ENCODE peak calls at places on chromosomes 3 and 15, in five cellular contexts. One of them, this sample, is unnamed.

GRCh38 chr3:151426337-151426648 is 34.6 kb downstream of the IGSF10 start:
- ATAC-seq in HepG2: peak; percentile 71
- ATAC-seq in upper lobe of left lung: no peak
- ATAC-seq in GM12878: peak; percentile 88
- ATAC-seq in K562: peak; percentile 72
- ATAC-seq in this sample: no peak

GRCh38 chr15:36769110-36769509 is 189.7 kb downstream of the CDIN1 start:
- ATAC-seq in HepG2: no peak
- ATAC-seq in upper lobe of left lung: no peak
- ATAC-seq in GM12878: no peak
- ATAC-seq in K562: no peak
- ATAC-seq in this sample: no peak

GRCh38 chr3:177917234-177917861 is 618.9 kb upstream of the KCNMB2 start:
- ATAC-seq in HepG2: no peak
- ATAC-seq in upper lobe of left lung: peak; percentile 51
- ATAC-seq in GM12878: no peak
- ATAC-seq in K562: no peak
- ATAC-seq in this sample: no peak

GRCh38 chr15:60767134-60767824 is 288.3 kb upstream of the ICE2 start:
- ATAC-seq in HepG2: no peak
- ATAC-seq in upper lobe of left lung: no peak
- ATAC-seq in GM12878: peak; percentile 34
- ATAC-seq in K562: no peak
- ATAC-seq in this sample: no peak

GRCh38 chr3:171255236-171255806 is 204.9 kb downstream of the TNIK start:
- ATAC-seq in HepG2: no peak
- ATAC-seq in upper lobe of left lung: no peak
- ATAC-seq in GM12878: peak; percentile 61
- ATAC-seq in K562: no peak
- ATAC-seq in this sample: no peak

GRCh38 chr3:196341142-196341541 is 3.0 kb upstream of the TM4SF19 start:
- ATAC-seq in HepG2: no peak
- ATAC-seq in upper lobe of left lung: no peak
- ATAC-seq in GM12878: no peak
- ATAC-seq in K562: no peak
- ATAC-seq in this sample: no peak

GRCh38 chr3:165797551-165797950 is 39.7 kb downstream of the BCHE start:
- ATAC-seq in HepG2: no peak
- ATAC-seq in upper lobe of left lung: no peak
- ATAC-seq in GM12878: no peak
- ATAC-seq in K562: no peak
- ATAC-seq in this sample: no peak

GRCh38 chr3:104816008-104816407 is 550.7 kb upstream of the ALCAM start:
- ATAC-seq in HepG2: no peak
- ATAC-seq in upper lobe of left lung: no peak
- ATAC-seq in GM12878: no peak
- ATAC-seq in K562: no peak
- ATAC-seq in this sample: no peak

GRCh38 chr3:158167737-158168469 is 58.0 kb downstream of the RSRC1 start:
- ATAC-seq in HepG2: no peak
- ATAC-seq in upper lobe of left lung: no peak
- ATAC-seq in GM12878: peak; percentile 40
- ATAC-seq in K562: peak; percentile 94
- ATAC-seq in this sample: no peak

GRCh38 chr3:59367150-59367549 is 317.3 kb upstream of the CFAP20DC start:
- ATAC-seq in HepG2: no peak
- ATAC-seq in upper lobe of left lung: no peak
- ATAC-seq in GM12878: no peak
- ATAC-seq in K562: no peak
- ATAC-seq in this sample: no peak

GRCh38 chr3:139797724-139798343 is 120.1 kb upstream of the NMNAT3 start:
- ATAC-seq in HepG2: no peak
- ATAC-seq in upper lobe of left lung: no peak
- ATAC-seq in GM12878: no peak
- ATAC-seq in K562: peak; percentile 56
- ATAC-seq in this sample: no peak

GRCh38 chr3:94011208-94011842 is 17.1 kb downstream of the STX19 start:
- ATAC-seq in HepG2: no peak
- ATAC-seq in upper lobe of left lung: no peak
- ATAC-seq in GM12878: no peak
- ATAC-seq in K562: no peak
- ATAC-seq in this sample: peak; percentile 25

GRCh38 chr3:69115731-69116130 is 6.7 kb downstream of the LMOD3 start:
- ATAC-seq in HepG2: no peak
- ATAC-seq in upper lobe of left lung: no peak
- ATAC-seq in GM12878: no peak
- ATAC-seq in K562: no peak
- ATAC-seq in this sample: no peak

GRCh38 chr3:99960123-99960878 is 142.6 kb downstream of the CMSS1 start:
- ATAC-seq in HepG2: no peak
- ATAC-seq in upper lobe of left lung: no peak
- ATAC-seq in GM12878: no peak
- ATAC-seq in K562: no peak
- ATAC-seq in this sample: no peak

GRCh38 chr3:74410276-74410941 is 204.1 kb downstream of the CNTN3 start:
- ATAC-seq in HepG2: no peak
- ATAC-seq in upper lobe of left lung: no peak
- ATAC-seq in GM12878: no peak
- ATAC-seq in K562: no peak
- ATAC-seq in this sample: no peak
- TF ChIP-seq EP300 in HepG2: no peak
- TF ChIP-seq EP300 in upper lobe of left lung: no peak
- TF ChIP-seq EP300 in GM12878: no peak
- TF ChIP-seq EP300 in K562: no peak
- TF ChIP-seq EP300 in this sample: no peak

DNA sequence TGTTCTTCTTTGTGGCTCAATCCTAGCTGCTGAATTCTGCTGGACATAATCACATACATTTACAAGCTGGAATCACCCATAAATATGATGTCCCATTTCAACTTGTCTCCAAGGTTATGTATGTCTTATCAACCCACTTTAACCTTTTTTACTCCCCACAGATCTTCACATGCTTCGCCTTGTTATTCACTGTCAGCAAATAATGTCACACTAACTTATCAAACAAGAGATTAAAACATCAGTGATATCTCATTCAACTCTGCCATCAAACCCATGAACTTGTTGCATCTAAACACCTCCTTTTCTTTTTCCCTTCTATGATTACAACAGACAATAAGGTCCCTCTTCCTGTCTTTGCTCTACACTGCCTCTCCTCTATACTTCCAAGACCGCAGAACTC is 240.7 kb downstream of the TBC1D5 start:
- ATAC-seq in HepG2: no peak
- ATAC-seq in upper lobe of left lung: no peak
- ATAC-seq in GM12878: no peak
- ATAC-seq in K562: no peak
- ATAC-seq in this sample: no peak
- TF ChIP-seq POLR2AphosphoS5 in HepG2: no peak
- TF ChIP-seq POLR2AphosphoS5 in upper lobe of left lung: no peak
- TF ChIP-seq POLR2AphosphoS5 in GM12878: no peak
- TF ChIP-seq POLR2AphosphoS5 in K562: no peak
- TF ChIP-seq POLR2AphosphoS5 in this sample: no peak

GRCh38 chr3:42513121-42513520 is 10.7 kb downstream of the VIPR1 start:
- ATAC-seq in HepG2: no peak
- ATAC-seq in upper lobe of left lung: no peak
- ATAC-seq in GM12878: no peak
- ATAC-seq in K562: no peak
- ATAC-seq in this sample: no peak
- H3K4me1 ChIP-seq in HepG2: peaks cover 31% of the 10 kb centered on the region
- H3K4me1 ChIP-seq in upper lobe of left lung: peaks cover 52% of the 10 kb centered on the region
- H3K4me1 ChIP-seq in GM12878: no peaks in the 10 kb centered on the region
- H3K4me1 ChIP-seq in K562: peaks cover 3% of the 10 kb centered on the region
- H3K4me1 ChIP-seq in this sample: no peaks in the 10 kb centered on the region

GRCh38 chr3:108907194-108907593 is 46.5 kb downstream of the GUCA1C start:
- ATAC-seq in HepG2: no peak
- ATAC-seq in upper lobe of left lung: no peak
- ATAC-seq in GM12878: no peak
- ATAC-seq in K562: no peak
- ATAC-seq in this sample: no peak
- TF ChIP-seq EP300 in HepG2: no peak
- TF ChIP-seq EP300 in upper lobe of left lung: no peak
- TF ChIP-seq EP300 in GM12878: no peak
- TF ChIP-seq EP300 in K562: no peak
- TF ChIP-seq EP300 in this sample: no peak

DNA sequence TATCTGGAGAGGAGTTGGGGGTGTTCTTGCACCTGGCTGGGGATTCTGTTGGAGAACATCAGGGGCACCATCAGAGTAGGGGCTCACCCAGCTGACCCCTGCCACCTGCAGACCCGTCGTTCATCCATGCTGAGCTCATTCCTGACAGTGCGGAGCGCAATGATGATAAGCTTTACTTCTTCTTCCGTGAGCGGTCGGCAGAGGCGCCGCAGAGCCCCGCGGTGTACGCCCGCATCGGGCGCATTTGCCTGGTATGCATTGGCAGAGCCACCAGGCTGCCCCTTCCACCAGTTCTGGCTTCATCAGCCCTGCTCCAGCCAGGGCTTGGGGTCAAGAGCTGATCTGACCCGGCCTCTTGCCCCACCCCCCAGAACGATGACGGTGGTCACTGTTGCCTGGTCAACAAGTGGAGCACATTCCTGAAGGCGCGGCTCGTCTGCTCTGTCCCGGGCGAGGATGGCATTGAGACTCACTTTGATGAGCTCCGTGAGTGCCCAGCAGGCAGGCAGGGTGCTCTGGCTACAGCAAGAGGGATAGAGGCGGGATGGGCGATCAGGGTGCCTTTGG is 8.8 kb upstream of the GNAT1 start:
- ATAC-seq in HepG2: no peak
- ATAC-seq in upper lobe of left lung: no peak
- ATAC-seq in GM12878: no peak
- ATAC-seq in K562: peak; percentile 63
- ATAC-seq in this sample: no peak
- TF ChIP-seq POLR2AphosphoS5 in HepG2: no peak
- TF ChIP-seq POLR2AphosphoS5 in upper lobe of left lung: no peak
- TF ChIP-seq POLR2AphosphoS5 in GM12878: no peak
- TF ChIP-seq POLR2AphosphoS5 in K562: no peak
- TF ChIP-seq POLR2AphosphoS5 in this sample: no peak

GRCh38 chr15:84800365-84800806 is 16.8 kb upstream of the ALPK3 start:
- ATAC-seq in HepG2: no peak
- ATAC-seq in upper lobe of left lung: no peak
- ATAC-seq in GM12878: no peak
- ATAC-seq in K562: no peak
- ATAC-seq in this sample: no peak

GRCh38 chr15:84798436-84798946 is 18.7 kb upstream of the ALPK3 start:
- ATAC-seq in HepG2: no peak
- ATAC-seq in upper lobe of left lung: no peak
- ATAC-seq in GM12878: no peak
- ATAC-seq in K562: no peak
- ATAC-seq in this sample: no peak

GRCh38 chr15:84797801-84798200 is 19.4 kb upstream of the ALPK3 start:
- ATAC-seq in HepG2: no peak
- ATAC-seq in upper lobe of left lung: no peak
- ATAC-seq in GM12878: no peak
- ATAC-seq in K562: no peak
- ATAC-seq in this sample: no peak

GRCh38 chr15:84797212-84797611 is 19.9 kb upstream of the ALPK3 start:
- ATAC-seq in HepG2: no peak
- ATAC-seq in upper lobe of left lung: no peak
- ATAC-seq in GM12878: no peak
- ATAC-seq in K562: no peak
- ATAC-seq in this sample: no peak

DNA sequence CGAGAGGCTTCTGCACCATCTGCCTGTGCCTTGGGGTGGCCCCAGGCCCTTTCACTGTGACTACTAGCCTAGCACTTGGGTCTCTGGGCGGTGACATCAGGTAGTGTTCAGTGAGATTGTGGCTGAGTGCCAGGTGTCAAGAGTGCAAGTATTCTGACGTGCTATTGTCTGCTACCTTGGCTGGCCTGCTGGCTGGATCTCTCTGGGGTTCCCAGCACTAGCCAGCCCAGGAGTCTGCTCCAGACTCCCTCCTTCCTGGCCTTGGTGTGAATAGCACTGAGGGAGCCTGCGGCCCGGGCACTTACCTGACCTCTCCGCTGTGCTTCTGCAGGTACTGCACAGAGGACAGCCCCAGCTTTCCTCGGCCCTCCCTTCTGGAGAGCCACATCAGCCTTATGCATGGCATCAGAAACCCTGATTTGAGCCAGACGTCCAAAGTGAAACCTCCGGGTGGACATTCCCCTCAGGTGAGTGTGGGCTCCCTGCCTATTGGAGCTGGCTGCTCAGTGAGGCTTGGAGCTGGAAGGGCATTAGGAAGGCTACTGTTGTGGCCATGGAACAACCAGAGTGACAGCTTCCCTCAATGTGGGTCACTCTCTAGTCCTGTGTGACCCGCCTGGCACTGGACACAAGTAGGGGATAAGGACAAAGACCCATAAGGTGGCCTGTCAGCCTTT is 17.5 kb upstream of the ALPK3 start:
- ATAC-seq in HepG2: peak; percentile 26
- ATAC-seq in upper lobe of left lung: no peak
- ATAC-seq in GM12878: no peak
- ATAC-seq in K562: no peak
- ATAC-seq in this sample: no peak
- H3K4me1 ChIP-seq in HepG2: no peaks in the 10 kb centered on the region
- H3K4me1 ChIP-seq in upper lobe of left lung: no peaks in the 10 kb centered on the region
- H3K4me1 ChIP-seq in GM12878: no peaks in the 10 kb centered on the region
- H3K4me1 ChIP-seq in K562: no peaks in the 10 kb centered on the region
- H3K4me1 ChIP-seq in this sample: peaks cover 2% of the 10 kb centered on the region

DNA sequence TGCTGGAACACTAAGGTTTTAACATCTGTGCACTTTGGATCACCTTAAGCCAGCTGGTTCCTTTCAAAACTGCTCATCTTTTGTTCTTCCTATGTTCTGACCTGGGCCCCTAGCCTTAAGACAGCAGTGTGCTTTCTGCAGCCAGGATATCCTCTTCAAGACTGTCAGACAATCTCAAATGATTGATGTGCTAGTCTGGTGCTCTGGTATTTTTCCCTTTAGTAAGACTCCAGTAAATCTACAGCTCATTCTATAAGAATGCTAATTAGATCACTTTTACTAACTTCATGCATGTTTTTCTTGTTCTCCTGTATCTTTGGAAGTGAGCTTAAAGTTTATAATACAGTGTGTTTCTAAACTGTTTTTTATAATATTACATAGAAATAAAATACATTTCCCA is 220.8 kb upstream of the NANOGP8 start:
- ATAC-seq in HepG2: no peak
- ATAC-seq in upper lobe of left lung: no peak
- ATAC-seq in GM12878: peak; percentile 66
- ATAC-seq in K562: peak; percentile 74
- ATAC-seq in this sample: no peak
- TF ChIP-seq EP300 in HepG2: no peak
- TF ChIP-seq EP300 in upper lobe of left lung: no peak
- TF ChIP-seq EP300 in GM12878: no peak
- TF ChIP-seq EP300 in K562: no peak
- TF ChIP-seq EP300 in this sample: no peak

GRCh38 chr15:80328496-80328895 is 75.7 kb upstream of the ARNT2 start:
- ATAC-seq in HepG2: no peak
- ATAC-seq in upper lobe of left lung: no peak
- ATAC-seq in GM12878: no peak
- ATAC-seq in K562: no peak
- ATAC-seq in this sample: no peak

GRCh38 chr15:80331886-80332406 is 72.2 kb upstream of the ARNT2 start:
- ATAC-seq in HepG2: no peak
- ATAC-seq in upper lobe of left lung: no peak
- ATAC-seq in GM12878: no peak
- ATAC-seq in K562: no peak
- ATAC-seq in this sample: no peak
- TF ChIP-seq POLR2AphosphoS5 in HepG2: no peak
- TF ChIP-seq POLR2AphosphoS5 in upper lobe of left lung: no peak
- TF ChIP-seq POLR2AphosphoS5 in GM12878: no peak
- TF ChIP-seq POLR2AphosphoS5 in K562: no peak
- TF ChIP-seq POLR2AphosphoS5 in this sample: no peak

GRCh38 chr3:50605901-50606326 is 5.7 kb downstream of the CISH start:
- ATAC-seq in HepG2: no peak
- ATAC-seq in upper lobe of left lung: no peak
- ATAC-seq in GM12878: no peak
- ATAC-seq in K562: no peak
- ATAC-seq in this sample: no peak
- H3K4me1 ChIP-seq in HepG2: peaks cover 66% of the 10 kb centered on the region
- H3K4me1 ChIP-seq in upper lobe of left lung: peaks cover 72% of the 10 kb centered on the region
- H3K4me1 ChIP-seq in GM12878: peaks cover 22% of the 10 kb centered on the region
- H3K4me1 ChIP-seq in K562: peaks cover 56% of the 10 kb centered on the region
- H3K4me1 ChIP-seq in this sample: peaks cover 38% of the 10 kb centered on the region

This sample was measured in gastroesophageal sphincter.